ENCODE peak calls at places on chromosomes 11 and 22, in five cellular contexts. T, I, J, B and S are unnamed samples.

GRCh38 chr11:70577948-70578347 is 179.6 kb downstream of the CTTN start:
- DNase-seq in T (no peak), I (no peak), J (no peak), B (no peak), S (no peak)

GRCh38 chr11:38547464-38547863 is 1949.4 kb upstream of the RAG2 start:
- DNase-seq in T (no peak), I (no peak), J (peak), B (no peak), S (no peak)

GRCh38 chr22:36435516-36436415 is 45.7 kb downstream of the TXN2 start:
- DNase-seq in T (peak), I (peak), J (no peak), B (no peak), S (peak)

GRCh38 chr11:2444301-2445106 is at the start of the genes KCNQ1 and TRPM5:
- DNase-seq in T (peak), I (peak), J (peak), B (peak), S (no peak)

GRCh38 chr11:11463397-11463796 is 110.3 kb upstream of the CSNK2A3 start:
- DNase-seq in T (peak), I (no peak), J (peak), B (no peak), S (no peak)

GRCh38 chr11:61516675-61517516 is 8.3 kb downstream of the LRRC10B start:
- DNase-seq in T (peak), I (peak), J (peak), B (peak), S (peak)

GRCh38 chr11:14578551-14578956 is 58.4 kb upstream of the PSMA1 start:
- DNase-seq in T (peak), I (no peak), J (peak), B (peak), S (peak)

GRCh38 chr22:44597616-44598015 is 99.6 kb upstream of the RTL6 start:
- DNase-seq in T (peak), I (peak), J (peak), B (no peak), S (no peak)

GRCh38 chr11:132032555-132032954 is 662.1 kb downstream of the NTM start:
- DNase-seq in T (no peak), I (no peak), J (peak), B (no peak), S (no peak)

GRCh38 chr11:125345706-125346561 is 150.1 kb downstream of the FEZ1 start:
- DNase-seq in T (peak), I (peak), J (peak), B (peak), S (peak)

GRCh38 chr22:23183107-23183698 is 2.9 kb downstream of the BCR start:
- DNase-seq in T (peak), I (peak), J (peak), B (peak), S (peak)

GRCh38 chr11:119038884-119039283 is 8.2 kb upstream of the SLC37A4 start:
- DNase-seq in T (no peak), I (no peak), J (no peak), B (no peak), S (no peak)

GRCh38 chr11:132058211-132058772 is 687.9 kb downstream of the NTM start:
- DNase-seq in T (no peak), I (no peak), J (peak), B (no peak), S (no peak)

GRCh38 chr11:2674681-2675131 is 25.1 kb downstream of the KCNQ1OT1 start:
- DNase-seq in T (no peak), I (peak), J (no peak), B (no peak), S (no peak)

GRCh38 chr22:23815781-23816551 is 22.8 kb downstream of the DERL3 start:
- DNase-seq in T (no peak), I (no peak), J (no peak), B (no peak), S (no peak)

GRCh38 chr22:35323305-35323704 is 23.6 kb downstream of the TOM1 start:
- DNase-seq in T (no peak), I (no peak), J (no peak), B (no peak), S (no peak)

GRCh38 chr22:33513388-33514336 is 406.6 kb downstream of the LARGE1 start:
- DNase-seq in T (peak), I (no peak), J (no peak), B (no peak), S (no peak)

GRCh38 chr11:9527481-9528140 is 45.9 kb upstream of the WEE1 start:
- DNase-seq in T (no peak), I (no peak), J (peak), B (no peak), S (no peak)

GRCh38 chr11:76745561-76746207 is 37.5 kb upstream of the TSKU start:
- DNase-seq in T (peak), I (no peak), J (no peak), B (no peak), S (no peak)

GRCh38 chr11:60634151-60634550 is 65.3 kb upstream of the MS4A8 start:
- DNase-seq in T (no peak), I (peak), J (no peak), B (peak), S (peak)

GRCh38 chr22:32880906-32881596 is 79.5 kb downstream of the TIMP3 start:
- DNase-seq in T (peak), I (no peak), J (peak), B (no peak), S (peak)

GRCh38 chr22:46776486-46776826 is 14.0 kb downstream of the TBC1D22A start:
- DNase-seq in T (no peak), I (no peak), J (no peak), B (peak), S (no peak)

GRCh38 chr22:46029036-46029435 is 52.1 kb upstream of the WNT7B start:
- DNase-seq in T (no peak), I (no peak), J (no peak), B (no peak), S (no peak)

GRCh38 chr11:68044145-68044813 is 5.5 kb downstream of the TCIRG1 start:
- DNase-seq in T (no peak), I (no peak), J (no peak), B (no peak), S (no peak)

GRCh38 chr11:2206291-2206690 is 34.7 kb upstream of the TH start:
- DNase-seq in T (no peak), I (no peak), J (no peak), B (no peak), S (no peak)

GRCh38 chr11:66559141-66559861 is 9.1 kb downstream of the CTSF start:
- DNase-seq in T (no peak), I (no peak), J (no peak), B (no peak), S (no peak)

GRCh38 chr11:104043678-104044239 is 7.3 kb downstream of the DDI1 start:
- DNase-seq in T (no peak), I (no peak), J (no peak), B (no peak), S (no peak)

GRCh38 chr11:104823638-104824037 is 74.6 kb downstream of the CASP12 start:
- DNase-seq in T (no peak), I (no peak), J (no peak), B (no peak), S (no peak)

GRCh38 chr11:76297143-76297542 is 83.8 kb downstream of the THAP12 start:
- DNase-seq in T (no peak), I (no peak), J (no peak), B (no peak), S (no peak)

GRCh38 chr22:28441720-28442263 is 237.8 kb downstream of the TTC28 start:
- DNase-seq in T (peak), I (peak), J (peak), B (no peak), S (no peak)
- H3K4me3 ChIP-seq in T (peak), I (peak), J (peak), B (no peak), S (peak)

DNA sequence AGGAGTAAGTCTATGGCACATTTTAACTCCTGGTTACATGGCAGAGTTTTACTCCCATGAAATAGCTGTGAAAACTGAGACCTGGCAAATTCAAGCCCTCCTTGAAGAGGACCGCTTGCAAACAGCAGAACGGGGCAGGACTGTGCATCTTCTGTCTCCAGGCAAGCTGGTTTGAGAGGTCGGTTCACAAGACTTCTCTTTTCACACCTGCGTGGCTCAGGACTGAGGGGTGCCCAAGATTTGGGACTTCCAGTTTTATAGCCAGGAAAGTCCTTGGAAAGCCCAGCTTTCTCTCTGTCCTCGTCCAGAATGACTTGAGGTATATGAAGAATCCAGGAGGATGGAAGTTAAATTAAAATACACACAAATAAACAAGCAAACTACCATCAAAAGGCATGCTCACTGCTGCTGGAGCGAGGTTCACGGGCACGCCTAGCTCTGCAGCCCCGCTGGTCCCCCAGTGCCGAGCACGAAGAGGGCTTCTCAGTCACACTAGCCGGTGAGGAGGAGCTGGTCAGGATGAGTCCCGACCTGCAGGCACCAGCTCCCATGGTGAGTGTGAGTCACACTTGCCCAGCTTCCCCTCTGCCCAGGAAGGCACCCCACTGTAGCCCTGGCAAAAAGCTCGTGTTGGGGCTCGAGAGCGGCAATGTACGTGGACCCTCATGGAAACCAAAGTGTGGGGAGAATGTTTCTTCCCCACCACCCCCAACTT is 1382.4 kb downstream of the BRD1 start:
- DNase-seq in T (no peak), I (no peak), J (no peak), B (peak), S (no peak)
- H3K4me3 ChIP-seq in T (no peak), I (no peak), J (no peak), B (peak), S (no peak)

DNA sequence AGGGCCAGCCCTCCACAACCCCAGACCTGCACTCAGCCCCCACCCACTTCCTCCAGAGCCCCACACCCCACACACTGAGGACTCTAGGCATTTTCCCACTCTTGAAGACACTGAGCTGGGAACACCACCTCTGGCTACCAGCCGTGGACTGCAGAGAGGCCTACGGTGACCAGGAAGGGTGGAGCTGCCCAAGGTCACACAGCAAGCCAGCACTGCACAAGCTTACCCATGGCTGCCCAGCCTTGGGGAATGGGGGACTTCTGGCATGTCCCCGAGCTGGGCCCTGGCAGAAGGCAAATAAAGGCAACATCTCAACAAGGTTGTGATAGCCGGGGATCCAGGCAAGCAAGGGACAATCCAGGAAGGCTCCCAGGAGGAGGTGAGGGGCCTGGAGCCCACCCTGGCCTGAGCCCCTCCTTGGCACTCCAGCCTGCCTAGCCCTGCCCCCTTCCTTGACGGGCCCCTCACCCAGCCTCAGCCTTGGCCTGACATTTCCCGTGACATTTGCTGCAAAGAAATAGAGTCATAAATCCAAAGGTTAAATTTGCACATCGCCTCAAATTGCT is 5.5 kb downstream of the RTN4R start:
- DNase-seq in T (no peak), I (no peak), J (no peak), B (no peak), S (no peak)
- H3K4me3 ChIP-seq in T (no peak), I (no peak), J (no peak), B (no peak), S (no peak)

DNA sequence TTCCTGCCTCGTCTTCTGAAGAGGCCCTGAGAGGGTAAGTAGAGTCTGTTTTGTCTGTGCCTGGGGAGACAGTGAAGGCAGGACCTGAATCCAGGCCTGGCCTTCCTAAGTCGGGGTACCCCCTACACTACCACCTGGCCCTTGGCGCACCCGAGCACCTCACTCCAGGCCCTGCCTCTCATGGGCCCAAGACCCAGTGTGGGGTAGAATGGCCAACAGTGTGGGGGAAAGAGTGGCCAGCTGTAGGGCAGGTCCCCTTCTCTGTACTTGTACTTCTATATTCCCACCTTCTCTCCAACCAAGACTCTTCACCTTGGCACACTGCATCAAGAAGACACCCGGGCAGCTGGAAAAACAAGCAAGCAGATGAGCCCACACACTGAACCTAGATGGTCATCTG is 22.4 kb upstream of the BID start:
- DNase-seq in T (no peak), I (no peak), J (no peak), B (no peak), S (no peak)
- H3K4me3 ChIP-seq in T (no peak), I (no peak), J (no peak), B (peak), S (no peak)

GRCh38 chr11:65430406-65431217 is 8.0 kb downstream of the NEAT1 start:
- DNase-seq in T (peak), I (no peak), J (peak), B (peak), S (no peak)

GRCh38 chr11:65431452-65432132 is 9.0 kb downstream of the NEAT1 start:
- DNase-seq in T (no peak), I (no peak), J (peak), B (peak), S (no peak)

GRCh38 chr11:65428578-65429068 is 6.0 kb downstream of the NEAT1 start:
- DNase-seq in T (peak), I (no peak), J (peak), B (no peak), S (no peak)

GRCh38 chr11:65429069-65429681 is 6.6 kb downstream of the NEAT1 start:
- DNase-seq in T (peak), I (peak), J (peak), B (peak), S (no peak)

DNA sequence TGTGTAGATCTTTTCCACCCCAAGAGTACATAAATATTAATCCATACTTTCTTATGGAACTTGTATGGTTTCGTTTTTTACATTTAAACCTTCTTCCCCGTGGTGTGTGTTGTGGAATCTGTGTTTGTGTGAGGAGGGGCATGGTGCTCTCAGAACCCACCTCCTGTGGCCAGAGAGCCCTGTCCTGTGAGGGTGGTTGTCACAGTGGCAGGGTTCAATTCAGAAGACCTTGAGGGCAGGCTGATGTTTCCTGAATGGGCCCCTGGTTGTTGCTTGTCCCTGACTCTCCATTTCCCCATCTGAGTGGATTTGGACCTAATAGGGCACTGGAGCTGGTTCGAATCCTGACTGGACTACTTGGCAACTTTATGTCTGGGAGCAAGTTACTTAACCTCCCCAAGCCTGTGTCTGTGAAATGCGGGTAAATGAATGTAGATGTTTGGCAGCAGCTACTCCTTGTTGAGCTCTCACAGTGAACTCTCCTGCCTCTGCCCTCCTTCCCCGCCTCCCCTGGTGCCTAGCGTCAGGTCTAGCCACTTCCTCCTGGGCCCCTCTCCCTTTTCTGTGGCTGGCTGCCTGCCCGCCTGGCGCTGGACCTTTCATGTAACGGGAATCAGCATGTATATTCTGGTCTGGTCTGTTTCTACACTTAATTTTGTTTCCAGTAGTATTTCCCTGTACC is 7.3 kb downstream of the NEAT1 start:
- DNase-seq in T (peak), I (no peak), J (peak), B (peak), S (no peak)
- H3K4me3 ChIP-seq in T (no peak), I (no peak), J (peak), B (peak), S (peak)

DNA sequence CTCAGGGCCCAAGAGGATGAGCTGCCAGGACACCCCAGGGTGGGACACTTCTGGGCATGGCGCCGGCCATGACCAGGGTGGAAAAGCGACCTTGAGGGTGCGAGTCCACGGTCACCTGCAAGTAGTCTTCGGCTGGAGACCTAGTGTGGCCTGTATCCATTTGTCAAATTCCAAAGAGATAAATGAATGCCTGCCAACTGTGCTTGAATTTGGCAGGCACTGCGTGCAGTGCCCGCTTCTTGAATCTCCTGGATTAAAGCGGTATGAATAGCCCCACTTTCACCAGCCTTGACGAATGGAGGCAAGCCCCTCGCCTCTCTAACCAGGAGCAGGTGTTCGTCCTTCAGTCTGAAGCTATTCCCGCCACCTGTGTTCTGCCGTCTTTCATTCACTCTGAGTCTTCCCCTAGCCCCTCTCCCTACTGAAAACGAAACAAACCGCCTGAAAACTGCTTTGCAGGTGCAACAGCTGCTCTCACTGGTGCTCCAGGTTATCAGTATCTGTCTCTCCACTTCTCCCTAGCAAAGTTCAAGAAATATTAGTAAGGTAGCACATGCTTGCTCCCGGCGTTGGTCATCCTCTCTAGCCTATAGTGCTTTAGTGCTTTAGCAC is 11.2 kb downstream of the NLRP14 start:
- DNase-seq in T (no peak), I (no peak), J (no peak), B (peak), S (peak)
- H3K4me3 ChIP-seq in T (no peak), I (no peak), J (no peak), B (no peak), S (no peak)

GRCh38 chr22:29204617-29205183 is 996 bp upstream of the EMID1 start:
- DNase-seq in T (no peak), I (no peak), J (no peak), B (no peak), S (no peak)

GRCh38 chr22:29205598-29206371 is at the start of gene EMID1:
- DNase-seq in T (peak), I (peak), J (peak), B (no peak), S (no peak)

GRCh38 chr22:29203883-29204282 is 1.8 kb upstream of the EMID1 start:
- DNase-seq in T (no peak), I (peak), J (no peak), B (no peak), S (peak)

GRCh38 chr22:29206372-29207230 is 905 bp downstream of the EMID1 start:
- DNase-seq in T (no peak), I (peak), J (no peak), B (no peak), S (no peak)

DNA sequence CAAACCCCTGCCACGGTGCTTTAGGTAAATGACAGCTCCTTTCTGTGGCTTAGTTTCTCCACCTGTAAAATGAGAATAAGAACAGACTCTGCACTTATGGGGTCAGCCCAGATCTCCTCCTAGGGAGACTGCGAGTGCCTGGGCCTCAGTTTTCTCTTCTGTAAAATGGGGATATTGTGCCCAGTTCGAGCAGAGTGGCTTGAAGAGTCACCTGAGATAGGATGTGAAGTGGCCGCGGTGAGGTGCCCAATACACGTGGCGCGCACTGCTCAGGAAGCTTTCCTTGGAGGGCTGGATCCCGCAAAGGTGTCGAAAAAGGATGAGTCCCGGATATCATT is 467 bp upstream of the EMID1 start:
- DNase-seq in T (no peak), I (no peak), J (no peak), B (no peak), S (no peak)
- H3K4me3 ChIP-seq in T (no peak), I (peak), J (no peak), B (no peak), S (peak)

DNA sequence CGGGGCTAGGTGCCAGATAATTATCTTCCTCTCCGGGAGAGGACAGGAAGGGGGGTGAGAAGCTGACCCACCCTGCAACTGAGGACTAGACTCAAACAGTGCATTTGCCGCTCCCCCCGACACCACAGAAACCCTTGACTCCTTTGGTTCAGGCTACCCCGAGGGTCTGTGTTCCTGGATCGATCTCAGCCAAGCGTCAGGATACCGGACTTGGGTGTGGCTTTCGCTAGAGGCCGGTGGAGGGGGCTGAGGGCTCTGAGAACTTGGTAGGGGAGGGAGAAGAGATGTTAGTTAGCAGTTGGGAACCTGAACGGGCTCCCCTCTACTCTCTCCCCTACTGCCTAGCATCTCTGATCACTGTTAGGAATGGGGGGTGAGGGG is 840 bp downstream of the SEZ6L start:
- DNase-seq in T (no peak), I (peak), J (no peak), B (no peak), S (no peak)
- H3K4me3 ChIP-seq in T (peak), I (peak), J (no peak), B (no peak), S (no peak)